ENCODE peak calls at places on chromosomes 11 and 22, in ten cellular contexts. R is heart right ventricle, L is psoas muscle, B is K562, C is dorsolateral prefrontal cortex, U is AG04450, K is lower lobe of right lung, Y is fibroblast of lung, Z is fibroblast of mammary gland, W is left lung. D is an unnamed sample.

GRCh38 chr11:33406241-33406640 is 149.1 kb downstream of the HIPK3 start:
- DNase-seq in R (no peak), L (no peak), B (no peak), C (no peak), U (no peak), K (no peak), Y (no peak), Z (no peak), W (no peak), D (no peak)

GRCh38 chr11:61737131-61737530 is 15.3 kb upstream of the MYRF start:
- DNase-seq in R (no peak), L (no peak), B (peak; percentile 60), C (no peak), U (no peak), K (no peak), Y (no peak), Z (no peak), W (no peak), D (no peak)

GRCh38 chr22:30887418-30887817 is 81.2 kb downstream of the MORC2 start:
- DNase-seq in R (no peak), L (peak; percentile 44), B (no peak), C (no peak), U (no peak), K (no peak), Y (no peak), Z (no peak), W (peak; percentile 76), D (no peak)

GRCh38 chr11:35911616-35912165 is 32.2 kb upstream of the LDLRAD3 start:
- DNase-seq in R (no peak), L (no peak), B (no peak), C (no peak), U (no peak), K (no peak), Y (no peak), Z (no peak), W (no peak), D (no peak)

GRCh38 chr22:36925388-36926290 is 12.2 kb downstream of the CSF2RB start:
- DNase-seq in R (no peak), L (no peak), B (no peak), C (no peak), U (no peak), K (no peak), Y (no peak), Z (no peak), W (no peak), D (peak; percentile 5)

GRCh38 chr11:50155508-50155907 is 122.8 kb downstream of the OR4C45 start:
- DNase-seq in R (no peak), L (no peak), B (no peak), C (no peak), U (no peak), K (no peak), Y (no peak), Z (no peak), W (no peak), D (no peak)

GRCh38 chr22:18118345-18118915 is 7.8 kb downstream of the TUBA8 start:
- DNase-seq in R (no peak), L (no peak), B (no peak), C (no peak), U (no peak), K (no peak), Y (no peak), Z (no peak), W (no peak), D (no peak)

GRCh38 chr11:2367266-2368160 is 9.6 kb upstream of the CD81 start:
- DNase-seq in R (no peak), L (peak; percentile 29), B (no peak), C (no peak), U (no peak), K (no peak), Y (no peak), Z (no peak), W (peak; percentile 45), D (no peak)

GRCh38 chr22:37747090-37747714 is 50.4 kb downstream of the TRIOBP start:
- DNase-seq in R (peak; percentile 65), L (no peak), B (peak; percentile 27), C (no peak), U (no peak), K (no peak), Y (peak; percentile 50), Z (peak; percentile 71), W (peak; percentile 78), D (peak; percentile 48)

GRCh38 chr11:134139873-134140331 is 71.0 kb downstream of the JAM3 start:
- DNase-seq in R (peak; percentile 82), L (no peak), B (peak; percentile 35), C (peak; percentile 67), U (peak; percentile 64), K (no peak), Y (peak; percentile 89), Z (peak; percentile 86), W (no peak), D (peak; percentile 92)

GRCh38 chr22:25739659-25740344 is 2.2 kb upstream of the MYO18B start:
- DNase-seq in R (no peak), L (no peak), B (no peak), C (no peak), U (no peak), K (no peak), Y (no peak), Z (no peak), W (no peak), D (no peak)

GRCh38 chr11:131867457-131868257 is 497.2 kb downstream of the NTM start:
- DNase-seq in R (peak; percentile 64), L (peak; percentile 70), B (no peak), C (peak; percentile 82), U (peak; percentile 81), K (peak; percentile 56), Y (peak; percentile 88), Z (peak; percentile 83), W (no peak), D (peak; percentile 93)

GRCh38 chr22:46068908-46069481 is 81.3 kb upstream of the PPARA start:
- DNase-seq in R (no peak), L (peak; percentile 53), B (no peak), C (no peak), U (no peak), K (peak; percentile 52), Y (peak; percentile 63), Z (peak; percentile 86), W (peak; percentile 74), D (peak; percentile 71)

GRCh38 chr11:117426297-117426685 is 98.6 kb downstream of the CEP164 start:
- DNase-seq in R (peak; percentile 51), L (peak; percentile 79), B (peak; percentile 84), C (peak; percentile 87), U (no peak), K (peak; percentile 73), Y (peak; percentile 39), Z (peak; percentile 45), W (peak; percentile 89), D (peak; percentile 50)

GRCh38 chr11:12215192-12215591 is 104.8 kb downstream of the MICAL2 start:
- DNase-seq in R (no peak), L (no peak), B (no peak), C (no peak), U (no peak), K (peak; percentile 67), Y (no peak), Z (no peak), W (no peak), D (no peak)

GRCh38 chr11:109308551-109308950 is 113.4 kb upstream of the C11orf87 start:
- DNase-seq in R (no peak), L (no peak), B (no peak), C (no peak), U (no peak), K (no peak), Y (no peak), Z (no peak), W (no peak), D (no peak)

DNA sequence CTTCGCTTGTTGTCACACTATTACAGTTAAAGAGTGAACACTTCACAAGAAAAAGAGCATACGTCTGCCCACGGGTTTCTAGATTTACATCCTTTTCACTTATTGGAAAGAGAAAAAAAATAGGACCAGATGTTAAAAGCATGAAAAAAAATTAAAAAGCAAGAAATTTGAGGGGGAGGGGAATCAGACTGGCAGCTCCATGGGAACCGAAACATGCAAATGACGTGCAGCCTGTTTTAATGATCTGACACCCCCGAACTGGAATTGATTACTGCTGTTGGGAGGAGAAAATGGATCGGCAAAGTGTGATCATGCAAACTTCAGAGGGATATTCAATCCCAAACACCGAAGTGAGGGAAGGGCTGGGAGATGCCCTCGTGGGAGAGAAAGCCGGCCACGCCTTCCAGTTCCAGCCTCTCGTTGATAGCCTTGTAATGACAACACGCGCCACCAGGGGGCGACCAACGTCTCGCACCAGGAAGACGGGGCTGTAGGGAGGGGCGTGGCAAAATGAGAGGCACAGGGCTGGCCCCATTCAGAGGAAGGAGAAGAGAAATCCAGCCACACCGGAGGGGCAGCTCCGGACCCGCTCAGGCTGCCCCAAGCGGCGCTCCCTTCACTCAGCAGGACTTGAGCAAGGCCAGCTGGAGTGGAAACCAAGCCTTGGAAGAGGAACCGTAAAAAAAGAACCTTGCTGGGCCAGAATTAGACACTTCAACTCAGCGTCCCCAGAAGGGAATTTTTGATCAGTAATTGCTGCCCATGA is 53.8 kb upstream of the SYT13 start:
- DNase-seq in R (peak; percentile 95), L (peak; percentile 96), B (peak; percentile 96), C (peak; percentile 87), U (peak; percentile 36), K (peak; percentile 97), Y (peak; percentile 87), Z (peak; percentile 79), W (peak; percentile 98), D (peak; percentile 79)
- H3K4me3 ChIP-seq in R (peak overlapping the region; percentile 13), L (peak overlapping the region; percentile 37), B (no peak overlapping the region), C (peak overlapping the region; percentile 32), U (no peak overlapping the region), K (peak overlapping the region; percentile 39), Y (no peak overlapping the region), Z (no peak overlapping the region), W (no peak overlapping the region), D (peak overlapping the region; percentile 22)

DNA sequence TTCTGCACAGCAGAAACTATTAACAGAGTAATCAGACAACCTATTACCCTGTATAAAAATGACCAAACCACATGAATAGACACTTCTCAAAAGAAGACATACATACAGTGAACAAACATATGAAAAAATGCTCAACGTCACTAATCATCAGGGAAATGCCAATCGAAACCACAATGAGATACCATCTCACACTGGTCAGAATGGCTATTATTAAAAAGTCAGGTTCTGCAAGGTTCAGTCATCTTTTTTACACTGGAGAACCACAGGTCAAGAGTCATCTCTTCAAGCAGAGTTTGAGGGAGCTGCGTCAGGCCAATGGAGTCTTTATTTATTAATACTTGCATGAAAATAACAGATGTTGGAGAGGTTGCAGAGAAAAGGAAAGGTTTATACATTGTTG is 40.4 kb downstream of the RCN1 start:
- DNase-seq in R (no peak), L (no peak), B (no peak), C (no peak), U (no peak), K (no peak), Y (no peak), Z (no peak), W (no peak), D (no peak)
- TF ChIP-seq CTCF in R (no peak), L (no peak), B (no peak), C (no peak), U (no peak), K (no peak), Y (no peak), Z (no peak), W (no peak), D (no peak)

GRCh38 chr11:77127674-77127968 is 425 bp upstream of the MYO7A start:
- DNase-seq in R (no peak), L (no peak), B (no peak), C (no peak), U (no peak), K (no peak), Y (no peak), Z (no peak), W (no peak), D (no peak)
- H3K4me3 ChIP-seq in R (peak overlapping the region; percentile 56), L (peak overlapping the region; percentile 62), B (no peak overlapping the region), C (peak overlapping the region; percentile 66), U (peak overlapping the region; percentile 59), K (peak overlapping the region; percentile 53), Y (peak overlapping the region; percentile 16), Z (no peak overlapping the region), W (peak overlapping the region; percentile 19), D (peak overlapping the region; percentile 68)

GRCh38 chr11:118998388-118998717 is 415 bp downstream of the CENATAC start:
- DNase-seq in R (peak; percentile 13), L (no peak), B (no peak), C (peak; percentile 22), U (no peak), K (no peak), Y (no peak), Z (no peak), W (no peak), D (no peak)
- TF ChIP-seq CTCF in R (no peak), L (no peak), B (no peak), C (no peak), U (no peak), K (no peak), Y (no peak), Z (no peak), W (no peak), D (no peak)

D was measured in fibroblast of the aortic adventitia.